ENCODE peak calls at places on chromosomes 4 and X, in four cellular contexts. One of them, this sample, is unnamed.

GRCh38 chr4:80948161-80948560 is 82.3 kb upstream of the BMP3 start:
- DNase-seq in IMR-90: no peak
- DNase-seq in H1: no peak
- DNase-seq in H9: no peak
- DNase-seq in this sample: no peak

GRCh38 chrX:3638280-3638873 is 75.1 kb downstream of the PRKX start:
- DNase-seq in H9: no peak
- DNase-seq in H1: peak; percentile 48
- DNase-seq in IMR-90: peak; percentile 48
- DNase-seq in this sample: peak; percentile 29

GRCh38 chr4:86977621-86978184 is 42.9 kb downstream of the AFF1 start:
- DNase-seq in H1: no peak
- DNase-seq in H9: no peak
- DNase-seq in IMR-90: peak; percentile 76
- DNase-seq in this sample: no peak

GRCh38 chrX:39904816-39905474 is 192.8 kb downstream of the BCOR start:
- DNase-seq in H1: no peak
- DNase-seq in H9: no peak
- DNase-seq in IMR-90: no peak
- DNase-seq in this sample: no peak

GRCh38 chr4:152185786-152186540 is 349.9 kb downstream of the FBXW7 start:
- DNase-seq in H9: no peak
- DNase-seq in IMR-90: no peak
- DNase-seq in H1: no peak
- DNase-seq in this sample: no peak

GRCh38 chrX:101658661-101659477 is 781 bp downstream of the ARMCX2 start:
- DNase-seq in H1: peak; percentile 74
- DNase-seq in H9: peak; percentile 73
- DNase-seq in IMR-90: peak; percentile 40
- DNase-seq in this sample: peak; percentile 81

GRCh38 chr4:187656953-187657352 is 338.6 kb upstream of the ZFP42 start:
- DNase-seq in H1: no peak
- DNase-seq in H9: no peak
- DNase-seq in IMR-90: peak; percentile 90
- DNase-seq in this sample: no peak

GRCh38 chrX:31213941-31214340 is 142.1 kb upstream of the FTHL17 start:
- DNase-seq in H1: no peak
- DNase-seq in IMR-90: peak; percentile 19
- DNase-seq in H9: no peak
- DNase-seq in this sample: peak; percentile 27

GRCh38 chr4:74590476-74590875 is 145.5 kb downstream of the AREG start:
- DNase-seq in H9: no peak
- DNase-seq in IMR-90: no peak
- DNase-seq in H1: no peak
- DNase-seq in this sample: no peak

GRCh38 chr4:157045507-157046127 is 30.3 kb upstream of the GLRB start:
- DNase-seq in H9: peak; percentile 42
- DNase-seq in IMR-90: peak; percentile 80
- DNase-seq in H1: no peak
- DNase-seq in this sample: peak; percentile 75

GRCh38 chrX:123190096-123190495 is 6.0 kb downstream of the GRIA3 start:
- DNase-seq in IMR-90: no peak
- DNase-seq in H1: no peak
- DNase-seq in H9: no peak
- DNase-seq in this sample: no peak

GRCh38 chr4:8365951-8366350 is 74.6 kb downstream of the ACOX3 start:
- DNase-seq in H1: no peak
- DNase-seq in IMR-90: no peak
- DNase-seq in H9: no peak
- DNase-seq in this sample: no peak

GRCh38 chrX:24231169-24231568 is 81.6 kb downstream of the ZFX start:
- DNase-seq in H9: no peak
- DNase-seq in H1: no peak
- DNase-seq in IMR-90: peak; percentile 93
- DNase-seq in this sample: no peak

GRCh38 chr4:35525192-35525978 is 718.9 kb downstream of the ARAP2 start:
- DNase-seq in H9: peak; percentile 63
- DNase-seq in IMR-90: no peak
- DNase-seq in H1: peak; percentile 46
- DNase-seq in this sample: peak; percentile 10

GRCh38 chrX:129540068-129540653 is at the start of gene OCRL:
- DNase-seq in H9: peak; percentile 76
- DNase-seq in IMR-90: peak; percentile 59
- DNase-seq in H1: peak; percentile 72
- DNase-seq in this sample: peak; percentile 75

GRCh38 chr4:89337678-89338077 is 30.1 kb upstream of the GPRIN3 start:
- DNase-seq in IMR-90: no peak
- DNase-seq in H1: no peak
- DNase-seq in H9: no peak
- DNase-seq in this sample: no peak

GRCh38 chr4:180635276-180635675 is 1607.9 kb upstream of the TENM3 start:
- DNase-seq in H9: peak; percentile 32
- DNase-seq in H1: no peak
- DNase-seq in IMR-90: no peak
- DNase-seq in this sample: no peak

GRCh38 chr4:73891739-73892405 is 22.7 kb downstream of the CXCL1 start:
- DNase-seq in H1: no peak
- DNase-seq in H9: no peak
- DNase-seq in IMR-90: peak; percentile 92
- DNase-seq in this sample: no peak

GRCh38 chrX:77085372-77085771 is 361.8 kb upstream of the FGF16 start:
- DNase-seq in H1: no peak
- DNase-seq in IMR-90: no peak
- DNase-seq in H9: no peak
- DNase-seq in this sample: peak; percentile 11

GRCh38 chrX:18995216-18995615 is 11.3 kb upstream of the PHKA2 start:
- DNase-seq in H1: no peak
- DNase-seq in IMR-90: peak; percentile 61
- DNase-seq in H9: no peak
- DNase-seq in this sample: no peak

GRCh38 chr4:102734591-102735385 is 26.0 kb downstream of the MANBA start:
- DNase-seq in IMR-90: peak; percentile 84
- DNase-seq in H1: no peak
- DNase-seq in H9: no peak
- DNase-seq in this sample: no peak

GRCh38 chr4:40173470-40173875 is 23.4 kb upstream of the RHOH start:
- DNase-seq in IMR-90: no peak
- DNase-seq in H1: peak; percentile 23
- DNase-seq in H9: no peak
- DNase-seq in this sample: no peak
- H4K5ac ChIP-seq in IMR-90: no peak overlapping the region
- H4K5ac ChIP-seq in H1: no peak overlapping the region
- H4K5ac ChIP-seq in H9: no peak overlapping the region
- H4K5ac ChIP-seq in this sample: no peak overlapping the region

DNA sequence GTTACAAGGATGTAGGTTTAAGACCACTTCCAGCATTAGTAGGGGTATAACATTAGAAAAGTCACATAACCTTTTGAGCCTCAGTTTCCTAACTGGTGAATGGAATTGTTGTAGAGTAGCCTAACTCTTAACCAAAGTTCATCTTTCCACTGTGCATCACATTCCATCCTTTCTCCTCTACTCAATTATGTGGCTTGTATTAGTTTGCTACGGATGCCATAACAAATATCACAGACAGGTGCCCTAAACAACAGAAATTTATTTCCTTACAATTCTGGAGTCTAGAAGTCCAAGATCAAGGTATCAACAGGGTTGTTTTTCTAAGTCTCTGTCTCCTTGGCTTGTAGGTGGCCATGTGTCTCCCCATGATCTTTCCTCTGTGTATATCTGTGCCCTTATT is 231.9 kb downstream of the RASL11B start:
- DNase-seq in H9: no peak
- DNase-seq in IMR-90: no peak
- DNase-seq in H1: no peak
- DNase-seq in this sample: no peak
- H4K5ac ChIP-seq in H9: no peak overlapping the region
- H4K5ac ChIP-seq in IMR-90: no peak overlapping the region
- H4K5ac ChIP-seq in H1: no peak overlapping the region
- H4K5ac ChIP-seq in this sample: no peak overlapping the region

GRCh38 chr4:3371581-3372001 is 70.2 kb upstream of the HGFAC start:
- DNase-seq in H9: no peak
- DNase-seq in IMR-90: peak; percentile 21
- DNase-seq in H1: peak; percentile 56
- DNase-seq in this sample: peak; percentile 56

GRCh38 chr4:3372933-3373465 is 68.8 kb upstream of the HGFAC start:
- DNase-seq in IMR-90: no peak
- DNase-seq in H1: no peak
- DNase-seq in H9: no peak
- DNase-seq in this sample: no peak

GRCh38 chr4:3373468-3373867 is 68.3 kb upstream of the HGFAC start:
- DNase-seq in IMR-90: no peak
- DNase-seq in H1: no peak
- DNase-seq in H9: no peak
- DNase-seq in this sample: no peak

GRCh38 chr4:3371038-3371437 is 70.7 kb upstream of the HGFAC start:
- DNase-seq in H1: no peak
- DNase-seq in H9: no peak
- DNase-seq in IMR-90: no peak
- DNase-seq in this sample: peak; percentile 57

DNA sequence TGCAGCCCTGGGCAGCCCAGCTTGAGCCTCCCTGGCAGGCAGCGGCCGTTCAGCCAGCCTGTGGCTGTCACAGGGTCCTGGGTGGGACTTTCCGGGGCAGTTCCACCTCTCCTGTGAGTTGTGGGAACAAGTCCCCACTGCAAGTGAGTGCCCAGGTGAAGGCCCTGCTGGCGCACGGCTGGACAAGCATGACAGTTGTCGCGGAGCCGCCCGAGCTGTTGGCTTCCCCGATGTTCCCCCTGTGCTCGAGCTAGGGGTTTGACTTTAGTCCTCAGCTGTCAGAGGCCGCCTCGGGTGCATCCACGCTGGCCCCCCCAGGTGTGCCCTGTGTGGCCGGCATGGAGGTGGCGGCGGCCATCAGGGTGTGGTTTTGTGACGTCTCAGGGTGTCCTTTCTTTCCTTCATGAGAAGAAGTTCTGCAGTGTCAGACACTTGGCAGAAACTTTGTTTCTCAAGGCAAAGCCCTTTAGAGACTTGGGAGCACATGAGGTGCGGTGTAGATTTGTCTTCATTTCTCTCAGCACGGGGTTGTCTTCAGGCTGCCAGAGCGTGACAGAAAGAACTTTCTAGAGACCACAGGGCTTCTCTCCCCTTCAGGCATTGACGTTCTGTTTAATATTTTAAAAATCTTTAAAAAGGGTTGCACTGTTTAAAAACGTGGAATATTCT is 69.4 kb upstream of the HGFAC start:
- DNase-seq in H1: no peak
- DNase-seq in IMR-90: no peak
- DNase-seq in H9: no peak
- DNase-seq in this sample: no peak
- H4K5ac ChIP-seq in H1: no peak overlapping the region
- H4K5ac ChIP-seq in IMR-90: no peak overlapping the region
- H4K5ac ChIP-seq in H9: no peak overlapping the region
- H4K5ac ChIP-seq in this sample: no peak overlapping the region

DNA sequence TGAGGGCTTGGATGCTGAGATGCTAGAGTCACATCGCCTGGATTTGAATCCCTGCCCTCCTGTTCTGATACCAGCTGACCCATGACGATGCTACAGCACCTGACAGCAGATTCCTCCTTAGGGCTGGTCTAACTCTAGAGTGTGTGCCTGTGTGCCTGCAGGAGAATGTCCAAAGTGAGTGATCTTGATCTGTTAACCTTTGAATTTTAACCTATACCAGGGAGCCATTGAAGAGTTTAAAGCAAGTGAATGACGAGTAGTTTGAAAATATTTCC is 102.6 kb downstream of the PTTG2 start:
- DNase-seq in H9: no peak
- DNase-seq in IMR-90: no peak
- DNase-seq in H1: no peak
- DNase-seq in this sample: no peak
- H4K5ac ChIP-seq in H9: no peak overlapping the region
- H4K5ac ChIP-seq in IMR-90: peak overlapping the region; percentile 77
- H4K5ac ChIP-seq in H1: no peak overlapping the region
- H4K5ac ChIP-seq in this sample: no peak overlapping the region

GRCh38 chrX:17459596-17459995 is 84.6 kb downstream of the NHS start:
- DNase-seq in IMR-90: peak; percentile 66
- DNase-seq in H9: no peak
- DNase-seq in H1: no peak
- DNase-seq in this sample: no peak
- H4K5ac ChIP-seq in IMR-90: no peak overlapping the region
- H4K5ac ChIP-seq in H9: no peak overlapping the region
- H4K5ac ChIP-seq in H1: no peak overlapping the region
- H4K5ac ChIP-seq in this sample: no peak overlapping the region

This sample was measured in mesendoderm.